ENCODE peak calls at places on chromosomes 5 and 9, in six cellular contexts. B, H, M, L, J and E are unnamed samples.

GRCh38 chr9:126719677-126720435 is 85.0 kb upstream of the ZBTB43 start:
- DNase-seq in B (peak), H (peak), M (peak), L (peak), J (peak), E (peak)

GRCh38 chr5:36360311-36360710 is 58.6 kb upstream of the RANBP3L start:
- DNase-seq in B (no peak), H (no peak), M (no peak), L (no peak), J (no peak), E (no peak)

GRCh38 chr5:116361171-116361967 is 213.3 kb downstream of the SEMA6A start:
- DNase-seq in B (peak), H (peak), M (peak), L (peak), J (peak), E (peak)

GRCh38 chr5:34474573-34475021 is 181.5 kb upstream of the RAI14 start:
- DNase-seq in B (no peak), H (no peak), M (no peak), L (no peak), J (no peak), E (no peak)

GRCh38 chr5:163880307-163880706 is 374.9 kb downstream of the MAT2B start:
- DNase-seq in B (no peak), H (no peak), M (no peak), L (no peak), J (no peak), E (no peak)

GRCh38 chr5:172494630-172495505 is 40.5 kb upstream of the SH3PXD2B start:
- DNase-seq in B (no peak), H (no peak), M (no peak), L (no peak), J (peak), E (no peak)

GRCh38 chr5:149309354-149309753 is 35.9 kb upstream of the GRPEL2 start:
- DNase-seq in B (no peak), H (no peak), M (no peak), L (no peak), J (no peak), E (no peak)

GRCh38 chr9:107487521-107488399 is 1.8 kb downstream of the KLF4 start:
- DNase-seq in B (peak), H (peak), M (peak), L (peak), J (peak), E (peak)

GRCh38 chr5:157820593-157821252 is 38.2 kb downstream of the CLINT1 start:
- DNase-seq in B (no peak), H (no peak), M (peak), L (no peak), J (no peak), E (no peak)

GRCh38 chr9:16417749-16418148 is 452.7 kb downstream of the BNC2 start:
- DNase-seq in B (no peak), H (no peak), M (no peak), L (no peak), J (no peak), E (no peak)

GRCh38 chr9:109600142-109600541 is 102.0 kb upstream of the PTPN3 start:
- DNase-seq in B (no peak), H (no peak), M (no peak), L (no peak), J (no peak), E (no peak)

GRCh38 chr5:116576043-116576713 is 1.6 kb upstream of the SEMA6A start:
- DNase-seq in B (peak), H (peak), M (peak), L (peak), J (peak), E (peak)

GRCh38 chr5:139379626-139380449 is 3.3 kb downstream of the SLC23A1 start:
- DNase-seq in B (no peak), H (no peak), M (no peak), L (peak), J (no peak), E (no peak)

DNA sequence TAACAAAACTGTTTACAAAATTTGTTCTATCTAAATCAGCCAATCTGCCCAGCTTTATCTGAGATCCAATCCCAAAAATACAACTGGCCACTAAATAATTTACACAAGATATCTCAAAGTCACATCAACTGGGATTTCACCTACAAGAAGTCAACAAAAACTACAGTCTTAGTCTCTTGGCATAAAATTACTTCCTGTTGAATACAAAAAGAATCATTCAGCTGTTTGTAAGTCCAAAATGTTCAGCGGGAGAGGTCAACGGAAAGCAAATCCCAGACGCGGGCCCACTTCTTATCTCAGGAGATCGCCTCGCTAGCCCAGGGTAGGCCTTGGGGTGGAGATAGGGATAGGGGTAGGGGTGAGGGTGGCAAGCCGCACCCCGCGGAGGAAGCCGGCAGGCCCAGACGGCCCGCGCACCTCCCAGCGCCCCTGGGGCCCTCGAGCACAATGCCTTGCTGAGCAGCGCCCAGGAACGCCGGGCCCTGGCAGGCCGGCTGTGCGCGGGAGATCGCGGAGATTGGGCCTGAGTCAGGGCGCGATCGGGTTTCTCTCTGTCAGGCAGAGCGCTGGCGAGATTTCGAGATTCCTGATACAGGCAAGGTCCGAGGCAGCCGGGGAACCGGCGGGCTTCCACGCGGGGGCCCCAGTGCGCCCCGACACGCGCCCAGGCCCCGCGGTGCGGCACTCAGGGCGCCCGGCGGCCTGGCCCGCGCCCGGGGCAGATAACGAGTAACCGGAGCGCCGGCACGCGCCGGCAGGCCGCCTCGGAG is 710 bp downstream of the HINT1 start:
- DNase-seq in B (peak), H (peak), M (peak), L (peak), J (peak), E (peak)
- TF ChIP-seq POLR2A in B (no peak), H (no peak), M (no peak), L (no peak), J (no peak), E (peak)

GRCh38 chr5:141958773-141959172 is 771 bp upstream of the PCDH12 start:
- DNase-seq in B (no peak), H (no peak), M (no peak), L (no peak), J (peak), E (no peak)

GRCh38 chr5:141960449-141961323 is 2.7 kb upstream of the PCDH12 start:
- DNase-seq in B (peak), H (no peak), M (peak), L (peak), J (peak), E (peak)

GRCh38 chr5:141957367-141957993 is 522 bp downstream of the PCDH12 start:
- DNase-seq in B (no peak), H (peak), M (no peak), L (no peak), J (no peak), E (no peak)

GRCh38 chr5:141960018-141960417 is 2.0 kb upstream of the PCDH12 start:
- DNase-seq in B (no peak), H (no peak), M (no peak), L (peak), J (no peak), E (no peak)

DNA sequence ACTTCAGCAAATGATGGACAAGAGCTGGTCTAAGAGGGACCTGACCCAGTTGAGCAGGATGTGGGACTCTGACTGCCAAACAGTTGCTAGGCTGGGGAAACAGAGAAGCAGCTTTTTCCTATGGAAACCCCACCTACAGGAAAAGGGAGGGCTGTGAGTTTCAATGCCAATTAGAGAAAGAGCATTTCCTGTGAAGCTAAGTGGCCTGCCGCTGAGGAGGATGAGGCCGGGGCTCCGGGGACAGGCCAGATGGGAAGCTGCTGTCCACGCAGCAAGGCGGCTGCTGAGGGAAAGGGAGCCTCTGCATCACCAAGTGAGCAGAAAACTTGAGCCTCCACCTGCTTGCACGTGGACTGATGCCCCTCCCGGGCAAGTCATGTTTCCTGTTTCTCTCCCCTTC is at the start of gene PCDH12:
- DNase-seq in B (no peak), H (peak), M (no peak), L (peak), J (peak), E (peak)
- H3K4me3 ChIP-seq in B (peak), H (peak), M (no peak), L (peak), J (no peak), E (no peak)

GRCh38 chr9:124257070-124257864 is 482 bp upstream of the NEK6 start:
- DNase-seq in B (no peak), H (no peak), M (no peak), L (peak), J (peak), E (peak)
- TF ChIP-seq POLR2AphosphoS5 in B (no peak), H (no peak), M (no peak), L (no peak), J (no peak), E (no peak)

DNA sequence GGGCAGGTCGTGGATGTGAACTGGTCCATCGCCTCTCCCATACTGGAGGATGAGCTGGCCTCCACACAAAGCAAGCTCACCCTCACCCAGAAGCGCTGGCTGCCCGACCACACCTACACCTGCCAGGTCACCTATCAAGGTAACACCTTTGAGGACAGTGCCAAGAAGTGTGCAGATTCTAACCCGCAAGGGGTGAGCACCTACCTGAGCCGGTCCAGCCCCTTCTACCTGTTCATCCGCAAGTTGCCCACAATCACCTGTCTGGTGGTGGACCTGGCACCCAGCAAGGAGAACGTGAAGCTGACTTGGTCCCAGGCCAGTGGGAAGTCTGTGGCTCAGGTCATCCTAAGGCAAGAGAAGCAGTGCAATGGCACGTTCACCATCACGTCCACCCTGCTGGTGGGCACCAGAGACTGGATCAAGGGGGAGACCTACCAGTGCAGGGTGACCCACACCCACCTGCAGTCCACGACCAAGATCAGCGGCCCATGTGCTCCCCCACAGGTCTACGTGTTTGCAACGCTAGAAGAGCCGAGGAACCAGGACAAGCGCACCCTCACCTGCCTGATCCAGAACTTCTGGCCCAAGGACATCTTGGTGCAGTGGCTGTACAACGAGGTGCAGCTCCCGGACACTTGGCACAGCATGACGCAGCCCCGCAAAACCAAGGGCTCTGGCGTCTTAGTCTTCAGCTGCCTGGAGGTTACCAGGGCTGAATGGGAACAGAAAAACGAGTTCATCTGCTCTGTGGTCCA is 71.3 kb downstream of the INSL6 start:
- DNase-seq in B (no peak), H (peak), M (no peak), L (peak), J (no peak), E (no peak)
- TF ChIP-seq POLR2A in B (no peak), H (no peak), M (no peak), L (no peak), J (no peak), E (no peak)

DNA sequence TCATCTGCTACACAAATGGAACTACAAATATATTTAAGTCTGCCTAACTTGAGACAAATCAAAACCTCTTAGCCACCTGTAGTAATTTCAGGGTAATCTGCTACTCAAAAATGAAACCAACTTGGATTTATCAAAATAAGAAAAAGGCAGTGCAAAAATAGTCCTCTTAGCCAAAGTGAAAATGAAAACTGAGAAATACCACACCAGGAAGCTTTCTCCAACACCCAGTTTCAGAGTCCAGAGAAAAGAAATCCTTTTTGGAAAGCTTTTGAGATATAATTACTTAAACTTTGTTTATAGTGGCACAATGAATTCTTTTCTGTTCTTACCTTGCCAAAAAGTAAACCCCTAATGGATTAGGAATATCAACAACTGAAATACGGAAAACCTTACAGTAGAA is 990.4 kb downstream of the EFNA5 start:
- DNase-seq in B (no peak), H (no peak), M (no peak), L (no peak), J (no peak), E (no peak)
- H3K4me3 ChIP-seq in B (peak), H (no peak), M (no peak), L (no peak), J (no peak), E (no peak)